ENCODE peak calls at places on chromosomes 2 and 18, in eight cellular contexts. W is skeletal muscle cell, H is coronary artery, A is GM12891, F is NCI-H748 treated with DMSO at 0.1 percent for 48 hours, P is endothelial cell, M is left ventricle myocardium inferior, Q is IMR-90. R is an unnamed sample.

GRCh38 chr2:15626126-15626525 is 34.5 kb downstream of the DDX1 start:
- DNase-seq in W (no peak), H (no peak), A (no peak), F (no peak), P (no peak), M (no peak), Q (no peak), R (no peak)

GRCh38 chr2:228245601-228246000 is 64.1 kb upstream of the SPHKAP start:
- DNase-seq in W (no peak), H (no peak), A (no peak), F (no peak), P (no peak), M (no peak), Q (no peak), R (no peak)

GRCh38 chr2:42868874-42869273 is 76.5 kb upstream of the HAAO start:
- DNase-seq in W (no peak), H (no peak), A (no peak), F (no peak), P (no peak), M (no peak), Q (no peak), R (no peak)

GRCh38 chr2:30730736-30731135 is 76.5 kb downstream of the CAPN13 start:
- DNase-seq in W (no peak), H (no peak), A (no peak), F (no peak), P (no peak), M (no peak), Q (no peak), R (no peak)

GRCh38 chr2:238286551-238286950 is 1.9 kb downstream of the PER2 start:
- DNase-seq in W (peak), H (peak), A (no peak), F (no peak), P (no peak), M (peak), Q (peak), R (no peak)

GRCh38 chr2:62505649-62506420 is at the start of gene TMEM17:
- DNase-seq in W (peak), H (peak), A (peak), F (peak), P (peak), M (peak), Q (peak), R (peak)

GRCh38 chr2:240149943-240150784 is 9.7 kb upstream of the OTOS start:
- DNase-seq in W (no peak), H (no peak), A (peak), F (peak), P (peak), M (no peak), Q (peak), R (no peak)

GRCh38 chr2:165572155-165572554 is 102.7 kb downstream of the CSRNP3 start:
- DNase-seq in W (no peak), H (no peak), A (no peak), F (peak), P (no peak), M (no peak), Q (no peak), R (no peak)

GRCh38 chr2:135159191-135159590 is 107.1 kb downstream of the RAB3GAP1 start:
- DNase-seq in W (no peak), H (no peak), A (no peak), F (no peak), P (no peak), M (no peak), Q (no peak), R (no peak)

GRCh38 chr2:233711312-233712008 is 1.2 kb upstream of the UGT1A5 start:
- DNase-seq in W (peak), H (no peak), A (peak), F (peak), P (peak), M (peak), Q (peak), R (peak)

GRCh38 chr2:107751936-107752335 is 74.8 kb upstream of the RGPD4 start:
- DNase-seq in W (no peak), H (no peak), A (no peak), F (no peak), P (no peak), M (no peak), Q (no peak), R (no peak)

GRCh38 chr2:61343141-61343540 is 127.7 kb downstream of the USP34 start:
- DNase-seq in W (no peak), H (no peak), A (no peak), F (no peak), P (no peak), M (no peak), Q (no peak), R (no peak)

GRCh38 chr2:3100386-3100785 is 277.2 kb downstream of the EIPR1 start:
- DNase-seq in W (no peak), H (no peak), A (no peak), F (no peak), P (no peak), M (no peak), Q (no peak), R (no peak)

GRCh38 chr2:64634338-64635267 is 19.1 kb downstream of the SERTAD2 start:
- DNase-seq in W (peak), H (no peak), A (no peak), F (no peak), P (no peak), M (no peak), Q (peak), R (no peak)

GRCh38 chr2:171205551-171205950 is 44.9 kb upstream of the TLK1 start:
- DNase-seq in W (no peak), H (no peak), A (no peak), F (no peak), P (no peak), M (no peak), Q (no peak), R (no peak)

GRCh38 chr18:12085136-12085535 is 8.5 kb upstream of the ANKRD62 start:
- DNase-seq in W (no peak), H (no peak), A (no peak), F (no peak), P (no peak), M (no peak), Q (no peak), R (no peak)

GRCh38 chr2:8458461-8459459 is 223.1 kb upstream of the ID2 start:
- DNase-seq in W (no peak), H (no peak), A (no peak), F (no peak), P (no peak), M (no peak), Q (no peak), R (no peak)

GRCh38 chr18:1483386-1483785 is 578.7 kb downstream of the ADCYAP1 start:
- DNase-seq in W (no peak), H (no peak), A (no peak), F (no peak), P (no peak), M (no peak), Q (no peak), R (no peak)

GRCh38 chr2:230953843-230954242 is 28.8 kb upstream of the GPR55 start:
- DNase-seq in W (no peak), H (no peak), A (no peak), F (no peak), P (no peak), M (no peak), Q (no peak), R (no peak)

GRCh38 chr2:18118703-18119102 is 240.2 kb downstream of the KCNS3 start:
- DNase-seq in W (no peak), H (no peak), A (no peak), F (no peak), P (no peak), M (no peak), Q (peak), R (no peak)

GRCh38 chr2:236745420-236746210 is 176.0 kb downstream of the ACKR3 start:
- DNase-seq in W (peak), H (no peak), A (no peak), F (no peak), P (no peak), M (no peak), Q (peak), R (no peak)

GRCh38 chr2:22360735-22361374 is 1024.1 kb upstream of the KLHL29 start:
- DNase-seq in W (no peak), H (no peak), A (no peak), F (no peak), P (no peak), M (no peak), Q (no peak), R (no peak)

GRCh38 chr2:238420878-238421694 is 5.6 kb upstream of the ASB1 start:
- DNase-seq in W (no peak), H (no peak), A (no peak), F (no peak), P (no peak), M (no peak), Q (no peak), R (no peak)

GRCh38 chr2:47616506-47616905 is 166.4 kb upstream of the MSH6 start:
- DNase-seq in W (no peak), H (peak), A (no peak), F (no peak), P (no peak), M (no peak), Q (no peak), R (no peak)

GRCh38 chr18:9296233-9297006 is 38.2 kb upstream of the TWSG1 start:
- DNase-seq in W (no peak), H (no peak), A (no peak), F (no peak), P (no peak), M (no peak), Q (peak), R (no peak)

GRCh38 chr18:76767954-76768353 is 54.4 kb upstream of the ZNF236 start:
- DNase-seq in W (no peak), H (no peak), A (no peak), F (no peak), P (no peak), M (no peak), Q (no peak), R (no peak)

GRCh38 chr2:53668624-53669026 is 99.0 kb upstream of the CHAC2 start:
- DNase-seq in W (no peak), H (no peak), A (no peak), F (no peak), P (no peak), M (no peak), Q (no peak), R (no peak)

GRCh38 chr18:12766986-12767433 is 64.2 kb downstream of the PSMG2 start:
- DNase-seq in W (no peak), H (no peak), A (no peak), F (no peak), P (peak), M (no peak), Q (no peak), R (no peak)

GRCh38 chr2:898319-898718 is 52.3 kb upstream of the SNTG2 start:
- DNase-seq in W (no peak), H (peak), A (no peak), F (no peak), P (no peak), M (no peak), Q (no peak), R (peak)

GRCh38 chr18:34122724-34123334 is 101.9 kb downstream of the NOL4 start:
- DNase-seq in W (no peak), H (no peak), A (peak), F (peak), P (peak), M (no peak), Q (peak), R (no peak)

GRCh38 chr2:231463698-231464575 is at the start of gene NCL:
- DNase-seq in W (peak), H (peak), A (peak), F (peak), P (peak), M (peak), Q (peak), R (peak)

GRCh38 chr2:237389831-237390230 is 24.1 kb downstream of the COL6A3 start:
- DNase-seq in W (no peak), H (no peak), A (no peak), F (no peak), P (no peak), M (no peak), Q (no peak), R (no peak)

GRCh38 chr18:7568426-7568825 is 1.3 kb downstream of the PTPRM start:
- DNase-seq in W (no peak), H (peak), A (no peak), F (no peak), P (peak), M (peak), Q (peak), R (peak)